ENCODE peak calls at places on chromosome 14, in six cellular contexts. U is NCI-H510A treated with DMSO at 0.1 percent for 48 hours, J is psoas muscle, W is fibroblast of lung, V is heart right ventricle, K is RWPE1. I is an unnamed sample.

GRCh38 chr14:104465482-104466390 is 113.8 kb upstream of the C14orf180 start:
- DNase-seq in U (no peak), K (no peak), J (no peak), W (no peak), V (no peak), I (no peak)

GRCh38 chr14:65073605-65074201 is 28.6 kb downstream of the MAX start:
- DNase-seq in K (no peak), W (no peak), J (no peak), U (no peak), V (no peak), I (no peak)

GRCh38 chr14:22978873-22979671 is 3.3 kb downstream of the AJUBA start:
- DNase-seq in K (peak; percentile 91), V (no peak), J (no peak), W (peak; percentile 29), U (no peak), I (no peak)

GRCh38 chr14:56124296-56124695 is 6.1 kb downstream of the PELI2 start:
- DNase-seq in J (no peak), V (no peak), K (no peak), U (peak; percentile 23), W (peak; percentile 42), I (no peak)

GRCh38 chr14:79584679-79585078 is 626.6 kb downstream of the DIO2 start:
- DNase-seq in J (no peak), K (no peak), V (no peak), U (no peak), W (peak; percentile 97), I (no peak)

GRCh38 chr14:34522496-34522895 is 17.0 kb downstream of the EAPP start:
- DNase-seq in J (no peak), W (no peak), V (no peak), K (no peak), U (no peak), I (no peak)

GRCh38 chr14:71374989-71375388 is 467.7 kb downstream of the PCNX1 start:
- DNase-seq in K (no peak), W (no peak), J (no peak), V (no peak), U (no peak), I (no peak)

GRCh38 chr14:68695326-68695768 is 97.5 kb downstream of the ZFP36L1 start:
- DNase-seq in U (no peak), W (peak; percentile 100), V (no peak), K (peak; percentile 100), J (peak; percentile 63), I (no peak)